ENCODE peak calls at places on chromosomes 2 and 18, in five cellular contexts. V is astrocyte, U is pancreas, G is neuronal stem cell, O is neural progenitor cell. Q is an unnamed sample. For H3K4me1, the result is how much of the 10 kb centered on the place peaks cover.

GRCh38 chr2:158835431-158835830 is 40.3 kb downstream of the DAPL1 start:
- DNase-seq in V (no peak), U (no peak), G (no peak), O (no peak), Q (no peak)

GRCh38 chr18:23623040-23623439 is 36.7 kb upstream of the NPC1 start:
- DNase-seq in V (no peak), U (no peak), G (no peak), O (no peak), Q (no peak)

GRCh38 chr2:45710468-45710867 is 59.0 kb downstream of the PRKCE start:
- DNase-seq in V (no peak), U (no peak), G (no peak), O (no peak), Q (no peak)

GRCh38 chr2:96091141-96091710 is 25.1 kb downstream of the ADRA2B start:
- DNase-seq in V (no peak), U (peak), G (no peak), O (no peak), Q (no peak)

GRCh38 chr2:237546876-237547395 is 19.4 kb upstream of the PRLH start:
- DNase-seq in V (no peak), U (no peak), G (no peak), O (no peak), Q (no peak)

GRCh38 chr18:77105680-77106079 is 26.9 kb downstream of the MBP start:
- DNase-seq in V (no peak), U (no peak), G (no peak), O (no peak), Q (no peak)

GRCh38 chr2:216317831-216318230 is 54.5 kb downstream of the MARCHF4 start:
- DNase-seq in V (no peak), U (no peak), G (no peak), O (no peak), Q (no peak)

GRCh38 chr2:40432916-40433315 is 19.0 kb downstream of the SLC8A1 start:
- DNase-seq in V (no peak), U (no peak), G (no peak), O (no peak), Q (no peak)

GRCh38 chr2:168357799-168358504 is 98.1 kb upstream of the CERS6 start:
- DNase-seq in V (no peak), U (no peak), G (no peak), O (no peak), Q (no peak)

GRCh38 chr2:74249406-74250122 is 51.1 kb downstream of the MTHFD2 start:
- DNase-seq in V (no peak), U (no peak), G (no peak), O (no peak), Q (no peak)

GRCh38 chr2:41836944-41837343 is 210.9 kb upstream of the PKDCC start:
- DNase-seq in V (peak), U (no peak), G (peak), O (peak), Q (no peak)

GRCh38 chr2:107448160-107448559 is 378.5 kb upstream of the RGPD4 start:
- DNase-seq in V (no peak), U (no peak), G (no peak), O (no peak), Q (no peak)

GRCh38 chr2:120647487-120647886 is 88.2 kb upstream of the GLI2 start:
- DNase-seq in V (peak), U (no peak), G (no peak), O (no peak), Q (no peak)

GRCh38 chr2:68303033-68303901 is 16.5 kb downstream of the CNRIP1 start:
- DNase-seq in V (no peak), U (no peak), G (no peak), O (no peak), Q (no peak)

GRCh38 chr2:210955591-210955990 is 399.2 kb downstream of the CPS1 start:
- DNase-seq in V (peak), U (no peak), G (no peak), O (no peak), Q (no peak)

GRCh38 chr2:164967781-164968228 is 12.5 kb upstream of the SLC38A11 start:
- DNase-seq in V (peak), U (no peak), G (no peak), O (peak), Q (no peak)

GRCh38 chr2:216683846-216684245 is 11.5 kb downstream of the IGFBP5 start:
- DNase-seq in V (peak), U (no peak), G (no peak), O (no peak), Q (no peak)

GRCh38 chr2:164714471-164714870 is 93.2 kb upstream of the GRB14 start:
- DNase-seq in V (no peak), U (no peak), G (no peak), O (no peak), Q (no peak)

GRCh38 chr2:227191367-227191766 is 26.9 kb downstream of the COL4A3 start:
- DNase-seq in V (peak), U (no peak), G (no peak), O (peak), Q (no peak)

GRCh38 chr2:105674859-105675541 is 69.7 kb upstream of the NCK2 start:
- DNase-seq in V (no peak), U (no peak), G (no peak), O (no peak), Q (no peak)

GRCh38 chr2:14239605-14240004 is 392.9 kb upstream of the LRATD1 start:
- DNase-seq in V (no peak), U (no peak), G (no peak), O (no peak), Q (no peak)

GRCh38 chr2:20013061-20013721 is 723 bp upstream of the MATN3 start:
- DNase-seq in V (no peak), U (no peak), G (no peak), O (peak), Q (no peak)

GRCh38 chr2:75100011-75100680 is 99.2 kb downstream of the TACR1 start:
- DNase-seq in V (peak), U (no peak), G (no peak), O (no peak), Q (no peak)

GRCh38 chr2:239322414-239323086 is 78.3 kb downstream of the HDAC4 start:
- DNase-seq in V (peak), U (no peak), G (no peak), O (no peak), Q (no peak)

GRCh38 chr2:25744055-25744454 is 70.7 kb upstream of the DTNB start:
- DNase-seq in V (no peak), U (no peak), G (no peak), O (no peak), Q (no peak)

GRCh38 chr2:19881221-19881620 is 20.6 kb downstream of the TTC32 start:
- DNase-seq in V (no peak), U (no peak), G (no peak), O (no peak), Q (no peak)

GRCh38 chr2:114550895-114551793 is 108.7 kb downstream of the DPP10 start:
- DNase-seq in V (peak), U (peak), G (peak), O (peak), Q (no peak)

GRCh38 chr18:25494888-25495287 is 142.9 kb upstream of the ZNF521 start:
- DNase-seq in V (no peak), U (no peak), G (no peak), O (no peak), Q (no peak)

GRCh38 chr2:149782566-149782965 is 195.0 kb upstream of the MMADHC start:
- DNase-seq in V (no peak), U (no peak), G (no peak), O (no peak), Q (no peak)

GRCh38 chr2:77713412-77713811 is 191.2 kb upstream of the LRRTM4 start:
- DNase-seq in V (no peak), U (no peak), G (no peak), O (peak), Q (no peak)

GRCh38 chr2:46942143-46942526 is 26.5 kb upstream of the MCFD2 start:
- DNase-seq in V (no peak), U (peak), G (no peak), O (peak), Q (peak)

GRCh38 chr2:54599914-54600313 is 123.5 kb upstream of the EML6 start:
- DNase-seq in V (no peak), U (no peak), G (no peak), O (no peak), Q (no peak)

GRCh38 chr2:195535911-195536522 is 121.0 kb upstream of the SLC39A10 start:
- DNase-seq in V (no peak), U (no peak), G (no peak), O (no peak), Q (peak)

GRCh38 chr2:195532255-195532627 is 124.8 kb upstream of the SLC39A10 start:
- DNase-seq in V (no peak), U (no peak), G (no peak), O (no peak), Q (no peak)

GRCh38 chr2:195531754-195532153 is 125.3 kb upstream of the SLC39A10 start:
- DNase-seq in V (peak), U (no peak), G (no peak), O (no peak), Q (no peak)

GRCh38 chr2:195532628-195533271 is 124.3 kb upstream of the SLC39A10 start:
- DNase-seq in V (peak), U (no peak), G (no peak), O (no peak), Q (no peak)

DNA sequence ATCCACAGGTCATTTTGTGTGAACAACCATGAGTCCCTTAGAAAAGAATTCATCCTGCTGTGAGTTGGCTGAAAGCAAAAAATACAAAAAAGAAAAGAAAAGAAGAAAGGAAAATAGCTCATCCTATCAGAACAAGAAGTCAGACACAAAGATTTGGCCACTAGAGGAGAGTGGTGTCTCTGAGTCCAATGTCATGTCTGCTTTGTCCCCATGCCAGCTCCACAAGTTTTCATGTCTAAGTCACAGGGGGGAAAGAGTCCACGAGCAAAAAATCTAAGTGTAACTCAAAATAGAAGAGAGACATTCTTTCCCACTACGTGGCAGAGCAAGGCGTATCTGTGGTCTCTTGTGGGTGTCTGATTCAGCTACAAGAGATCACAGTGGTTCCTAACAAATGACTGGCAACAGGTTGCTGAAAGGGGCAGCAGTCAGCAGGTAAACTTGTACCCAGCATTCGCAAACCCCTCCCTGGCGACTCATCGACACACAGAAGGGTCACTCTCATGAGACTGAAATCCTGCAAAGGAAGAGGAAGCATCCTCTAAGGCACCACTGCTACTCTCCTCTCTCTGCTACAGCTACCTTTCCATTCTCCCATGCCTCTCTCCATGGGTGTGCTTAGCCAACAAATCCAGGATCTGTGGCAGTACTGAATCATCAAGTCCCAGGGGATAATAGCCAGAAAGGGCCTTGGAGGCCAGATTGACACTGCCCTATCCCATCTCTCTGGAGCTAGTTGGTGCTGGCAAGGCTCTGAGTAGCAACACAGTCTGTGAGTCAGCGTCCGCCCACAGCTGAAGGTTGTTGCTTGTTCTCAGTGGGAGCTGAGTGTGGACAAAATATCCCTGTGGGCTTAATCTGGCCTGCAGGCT is 123.0 kb upstream of the SLC39A10 start:
- DNase-seq in V (peak), U (no peak), G (no peak), O (no peak), Q (peak)
- H3K4me1 ChIP-seq in V (under half), U (under half), G (under half), O (under half), Q (under half)

DNA sequence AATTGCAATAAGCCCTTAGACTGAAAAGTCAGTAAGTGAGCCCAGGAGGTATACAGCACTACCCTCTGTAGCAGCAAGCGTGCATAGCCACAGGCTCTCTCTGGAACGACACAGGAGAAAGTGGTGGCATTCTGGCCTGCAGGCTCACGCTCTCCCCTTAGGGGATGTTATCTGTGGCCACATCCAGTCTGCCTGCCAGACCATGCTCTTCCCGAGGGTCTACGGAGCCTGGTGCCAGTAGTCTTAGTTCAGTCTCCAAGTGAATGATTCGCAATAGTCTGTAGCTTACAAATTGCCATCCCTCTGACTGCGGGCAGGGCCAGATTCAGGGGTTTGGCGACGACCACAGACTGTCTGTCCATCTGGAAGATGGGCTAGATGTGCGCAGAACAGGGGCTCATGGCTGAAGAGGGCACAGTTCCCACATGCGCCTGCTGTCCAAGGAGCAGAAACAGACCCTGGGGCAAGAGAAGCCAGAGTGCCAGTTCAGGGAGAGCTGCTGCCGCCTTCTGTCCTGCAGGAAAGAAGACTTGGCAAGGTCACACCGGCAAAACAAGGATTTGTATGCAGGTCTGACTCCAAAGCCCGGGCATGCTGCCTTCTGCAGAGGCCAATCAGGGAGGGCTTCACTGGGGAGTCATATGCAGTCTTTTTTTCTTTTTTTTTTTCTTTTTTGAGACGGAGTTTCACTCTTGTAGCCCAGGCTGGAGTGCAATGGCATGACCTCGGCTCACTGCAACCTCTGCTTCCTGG is 3.5 kb upstream of the KLF11 start:
- DNase-seq in V (no peak), U (peak), G (no peak), O (no peak), Q (no peak)
- H3K27ac ChIP-seq in V (no peak), U (peak), G (no peak), O (no peak), Q (no peak)

GRCh38 chr2:193350509-193350908 is 1155.8 kb upstream of the TMEFF2 start:
- DNase-seq in V (no peak), U (no peak), G (no peak), O (no peak), Q (no peak)

GRCh38 chr2:193349642-193350041 is 1154.9 kb upstream of the TMEFF2 start:
- DNase-seq in V (no peak), U (no peak), G (no peak), O (no peak), Q (no peak)

DNA sequence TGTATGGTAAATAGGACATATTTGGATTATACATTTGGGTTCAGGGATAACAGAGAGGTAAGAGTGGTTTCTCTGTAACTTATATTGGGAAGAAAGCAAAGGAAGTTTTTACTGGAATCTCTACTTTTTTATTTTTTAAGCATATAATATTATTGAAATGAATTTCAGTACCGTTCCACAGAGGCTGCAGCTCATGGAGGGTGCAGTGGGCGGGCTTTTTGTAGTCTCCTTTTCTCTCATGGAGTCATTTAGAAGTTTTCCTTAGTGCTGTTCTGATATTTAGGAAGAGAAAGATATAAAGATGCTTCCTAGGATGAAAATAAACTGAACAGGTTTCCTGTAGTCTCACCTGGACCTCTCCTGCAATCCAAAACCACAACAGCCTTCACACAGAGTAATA is 1153.3 kb upstream of the TMEFF2 start:
- DNase-seq in V (no peak), U (no peak), G (no peak), O (no peak), Q (no peak)
- H3K4me1 ChIP-seq in V (under half), U (under half), G (under half), O (under half), Q (under half)

GRCh38 chr2:225493420-225494099 is 94.0 kb downstream of the NYAP2 start:
- DNase-seq in V (no peak), U (no peak), G (no peak), O (no peak), Q (no peak)
- H3K27ac ChIP-seq in V (no peak), U (no peak), G (no peak), O (no peak), Q (no peak)

GRCh38 chr18:34947711-34948125 is 93.5 kb upstream of the MAPRE2 start:
- DNase-seq in V (peak), U (no peak), G (no peak), O (no peak), Q (no peak)
- H3K4me1 ChIP-seq in V (under half), U (under half), G (under half), O (under half), Q (under half)